ENCODE peak calls at places on chromosomes 13 and 19, in four cellular contexts. J is cardiac muscle cell, T is IMR-90, N is RWPE1. H is an unnamed sample.

GRCh38 chr13:75855216-75855615 is 219.1 kb downstream of the LMO7 start:
- DNase-seq in J (no peak), T (no peak), N (no peak), H (no peak)

GRCh38 chr13:29578300-29579048 is 17.0 kb downstream of the SLC7A1 start:
- DNase-seq in J (no peak), T (no peak), N (no peak), H (no peak)

GRCh38 chr19:7869910-7870511 is 4.2 kb downstream of the PRR36 start:
- DNase-seq in J (no peak), T (peak; percentile 8), N (peak; percentile 30), H (no peak)

GRCh38 chr19:12230751-12231733 is 63.6 kb downstream of the ZNF44 start:
- DNase-seq in J (peak; percentile 3), T (no peak), N (no peak), H (no peak)

GRCh38 chr19:43362179-43362578 is 8.7 kb downstream of the CD177 start:
- DNase-seq in J (peak; percentile 45), T (peak; percentile 64), N (no peak), H (no peak)

GRCh38 chr13:47672982-47673670 is 327.9 kb downstream of the SUCLA2 start:
- DNase-seq in J (peak; percentile 97), T (peak; percentile 93), N (no peak), H (no peak)

GRCh38 chr13:72379581-72379980 is 347.8 kb downstream of the MZT1 start:
- DNase-seq in J (peak; percentile 1), T (no peak), N (no peak), H (no peak)

GRCh38 chr13:64553411-64554129 is 2676.6 kb downstream of the PCDH9 start:
- DNase-seq in J (peak; percentile 11), T (peak; percentile 42), N (no peak), H (no peak)

GRCh38 chr13:46575321-46575721 is 22.4 kb downstream of the LRCH1 start:
- DNase-seq in J (peak; percentile 70), T (peak; percentile 89), N (no peak), H (no peak)

GRCh38 chr19:30696514-30696913 is 324.3 kb downstream of the ZNF536 start:
- DNase-seq in J (peak; percentile 32), T (peak; percentile 9), N (no peak), H (no peak)

GRCh38 chr13:45107539-45107938 is 12.8 kb upstream of the GTF2F2 start:
- DNase-seq in J (no peak), T (no peak), N (no peak), H (no peak)

GRCh38 chr19:48553676-48554384 is 1.9 kb downstream of the SULT2B1 start:
- DNase-seq in J (peak; percentile 72), T (peak; percentile 86), N (peak; percentile 44), H (no peak)

GRCh38 chr19:31317542-31317941 is 31.7 kb downstream of the TSHZ3 start:
- DNase-seq in J (no peak), T (no peak), N (no peak), H (no peak)

GRCh38 chr13:78602561-78603239 is 652 bp downstream of the POU4F1 start:
- DNase-seq in J (no peak), T (no peak), N (no peak), H (no peak)

GRCh38 chr19:7304200-7304599 is 10.0 kb upstream of the INSR start:
- DNase-seq in J (no peak), T (no peak), N (no peak), H (no peak)

GRCh38 chr19:56896041-56896440 is 55.5 kb upstream of the PEG3 start:
- DNase-seq in J (no peak), T (no peak), N (no peak), H (no peak)

GRCh38 chr19:44723952-44724319 is 24.6 kb upstream of the BCL3 start:
- DNase-seq in J (peak; percentile 88), T (peak; percentile 73), N (peak; percentile 76), H (peak; percentile 45)

GRCh38 chr19:28488006-28488405 is 724.9 kb downstream of the UQCRFS1 start:
- DNase-seq in J (no peak), T (no peak), N (no peak), H (no peak)

GRCh38 chr13:113049521-113049941 is 56.1 kb upstream of the F7 start:
- DNase-seq in J (no peak), T (no peak), N (no peak), H (no peak)

GRCh38 chr19:5103061-5103701 is 134.3 kb downstream of the KDM4B start:
- DNase-seq in J (peak; percentile 54), T (peak; percentile 12), N (no peak), H (peak; percentile 22)

GRCh38 chr19:12766051-12766521 is 9.3 kb downstream of the HOOK2 start:
- DNase-seq in J (no peak), T (peak; percentile 73), N (no peak), H (peak; percentile 38)

GRCh38 chr13:95918860-95919259 is 134.3 kb downstream of the UGGT2 start:
- DNase-seq in J (no peak), T (no peak), N (no peak), H (no peak)

GRCh38 chr13:110070511-110071120 is 236.3 kb downstream of the COL4A1 start:
- DNase-seq in J (peak; percentile 75), T (peak; percentile 77), N (peak; percentile 74), H (no peak)

GRCh38 chr19:29446331-29446730 is 79.5 kb upstream of the VSTM2B start:
- DNase-seq in J (no peak), T (no peak), N (no peak), H (no peak)

GRCh38 chr19:2184422-2185012 is 20.8 kb downstream of the DOT1L start:
- DNase-seq in J (no peak), T (no peak), N (no peak), H (no peak)

GRCh38 chr19:28330831-28331230 is 882.1 kb downstream of the UQCRFS1 start:
- DNase-seq in J (peak; percentile 28), T (no peak), N (no peak), H (no peak)

GRCh38 chr13:27264181-27264580 is 6.4 kb upstream of the RASL11A start:
- DNase-seq in J (peak; percentile 74), T (peak; percentile 89), N (no peak), H (no peak)

GRCh38 chr19:47682939-47683338 is 30.3 kb upstream of the EHD2 start:
- DNase-seq in J (peak; percentile 87), T (peak; percentile 24), N (no peak), H (no peak)

GRCh38 chr19:56603829-56604228 is 8.7 kb downstream of the ZNF71 start:
- DNase-seq in J (no peak), T (peak; percentile 24), N (no peak), H (peak; percentile 13)

GRCh38 chr13:76764429-76764828 is 121.8 kb downstream of the KCTD12 start:
- DNase-seq in J (peak; percentile 58), T (peak; percentile 10), N (no peak), H (no peak)

GRCh38 chr13:76630629-76631028 is 255.6 kb downstream of the KCTD12 start:
- DNase-seq in J (no peak), T (no peak), N (no peak), H (no peak)

GRCh38 chr19:52689804-52690394 is 44.9 kb downstream of the ZNF611 start:
- DNase-seq in J (peak; percentile 6), T (no peak), N (peak; percentile 9), H (no peak)

GRCh38 chr13:65032825-65033224 is 2197.3 kb downstream of the PCDH9 start:
- DNase-seq in J (no peak), T (no peak), N (no peak), H (no peak)

GRCh38 chr13:37869756-37870488 is at the start of gene TRPC4:
- DNase-seq in J (peak; percentile 83), T (peak; percentile 59), N (peak; percentile 57), H (peak; percentile 39)

GRCh38 chr19:42268142-42268703 is 829 bp upstream of the CIC start:
- DNase-seq in J (peak; percentile 100), T (peak; percentile 99), N (peak; percentile 96), H (peak; percentile 99)

GRCh38 chr13:87094646-87095045 is 576.5 kb upstream of the SLITRK5 start:
- DNase-seq in J (peak; percentile 3), T (no peak), N (no peak), H (no peak)

GRCh38 chr13:75694742-75695141 is 58.6 kb downstream of the LMO7 start:
- DNase-seq in J (no peak), T (no peak), N (no peak), H (no peak)

DNA sequence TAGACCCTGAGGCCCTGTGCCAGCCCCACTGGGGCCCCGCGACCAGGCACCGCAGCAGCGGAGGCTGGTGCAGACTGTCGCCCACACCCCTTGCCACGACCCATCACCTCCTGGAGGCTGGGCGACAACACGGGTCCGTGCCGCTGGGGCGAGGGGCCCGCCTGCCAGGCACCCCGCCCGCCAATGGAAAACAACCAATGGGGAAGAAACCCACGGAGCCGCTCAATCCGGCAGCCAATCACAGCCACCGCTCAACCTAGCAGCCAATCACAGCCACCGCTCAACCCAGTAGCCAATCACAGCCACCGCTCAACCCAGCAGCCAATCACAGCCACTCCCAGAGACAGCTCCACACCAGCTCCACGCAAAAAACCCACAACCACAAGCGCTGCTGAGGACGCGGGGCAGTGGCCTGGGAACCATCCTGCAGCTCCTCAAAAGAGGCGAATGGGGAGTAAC is 29.7 kb downstream of the GPX4 start:
- DNase-seq in J (peak; percentile 26), T (no peak), N (peak; percentile 69), H (no peak)
- H3K27ac ChIP-seq in J (no peak overlapping the region), T (peak overlapping the region; percentile 46), N (peak overlapping the region; percentile 93), H (no peak overlapping the region)

DNA sequence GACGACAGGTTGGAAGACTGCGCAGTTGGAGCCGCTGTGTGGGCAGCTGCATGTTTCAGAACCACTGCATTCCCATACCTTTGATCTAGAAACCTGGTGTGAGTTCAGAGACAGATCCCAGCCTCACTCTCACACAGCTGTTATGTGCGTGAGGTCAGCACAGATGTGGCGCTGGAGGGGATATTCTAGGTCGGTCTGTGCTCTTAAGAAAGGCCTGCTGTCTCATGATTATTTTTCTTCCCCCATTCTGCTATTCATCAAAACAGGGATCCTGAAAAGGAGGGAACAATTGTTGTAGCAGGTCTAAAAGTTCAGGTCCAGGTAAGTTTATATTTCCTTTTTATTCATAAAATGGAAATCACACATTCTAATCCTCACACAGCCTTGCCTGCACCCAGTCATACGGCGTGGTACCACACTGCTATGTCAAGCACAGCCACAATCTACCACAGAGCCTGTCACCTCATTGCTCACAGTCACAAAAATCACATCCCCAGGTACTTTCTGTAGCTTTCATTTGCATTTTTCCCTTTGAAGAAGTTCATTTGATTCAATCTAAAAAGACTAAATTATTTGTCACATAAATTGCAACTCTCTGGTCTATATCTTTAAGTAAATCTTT is 846 bp downstream of the ZNF546 start:
- DNase-seq in J (peak; percentile 24), T (peak; percentile 55), N (no peak), H (no peak)
- H3K27ac ChIP-seq in J (peak overlapping the region; percentile 72), T (peak overlapping the region; percentile 88), N (peak overlapping the region; percentile 77), H (no peak overlapping the region)

GRCh38 chr19:45995715-45996385 is 583 bp downstream of the CCDC61 start:
- DNase-seq in J (peak; percentile 64), T (peak; percentile 67), N (no peak), H (no peak)
- H3K27ac ChIP-seq in J (no peak overlapping the region), T (peak overlapping the region; percentile 64), N (peak overlapping the region; percentile 62), H (peak overlapping the region; percentile 59)

GRCh38 chr19:39827216-39827615 is 6.7 kb downstream of the DYRK1B start:
- DNase-seq in J (no peak), T (no peak), N (no peak), H (no peak)

GRCh38 chr19:39830406-39830805 is 3.6 kb downstream of the DYRK1B start:
- DNase-seq in J (no peak), T (no peak), N (no peak), H (no peak)

GRCh38 chr19:39828015-39828633 is 5.8 kb downstream of the DYRK1B start:
- DNase-seq in J (no peak), T (no peak), N (no peak), H (no peak)

GRCh38 chr19:39829702-39830275 is 4.2 kb downstream of the DYRK1B start:
- DNase-seq in J (no peak), T (peak; percentile 34), N (no peak), H (no peak)

GRCh38 chr19:39828634-39829032 is 5.3 kb downstream of the DYRK1B start:
- DNase-seq in J (no peak), T (no peak), N (no peak), H (no peak)
- H3K27ac ChIP-seq in J (no peak overlapping the region), T (no peak overlapping the region), N (peak overlapping the region; percentile 30), H (no peak overlapping the region)

GRCh38 chr13:51245583-51245982 is 23.4 kb downstream of the FAM124A start:
- DNase-seq in J (no peak), T (no peak), N (no peak), H (no peak)
- H3K27ac ChIP-seq in J (no peak overlapping the region), T (no peak overlapping the region), N (no peak overlapping the region), H (peak overlapping the region; percentile 99)

H was measured in caudate nucleus.